ENCODE peak calls at places on chromosome 22, in five cellular contexts. B is neuronal stem cell, K is pancreas, R is heart right ventricle, P is tibial nerve. S is an unnamed sample.

GRCh38 chr22:29150701-29151100 is 55.0 kb upstream of the EMID1 start:
- DNase-seq in P (no peak), R (no peak), K (no peak), B (no peak), S (no peak)

GRCh38 chr22:35961480-35961902 is 67.1 kb downstream of the RBFOX2 start:
- DNase-seq in R (peak; percentile 87), K (no peak), B (peak; percentile 79), P (no peak), S (peak; percentile 40)

GRCh38 chr22:35914357-35914664 is 114.3 kb downstream of the RBFOX2 start:
- DNase-seq in R (no peak), K (no peak), B (no peak), P (no peak), S (no peak)

GRCh38 chr22:34761111-34761510 is 304.8 kb upstream of the ISX start:
- DNase-seq in B (no peak), P (no peak), K (no peak), R (no peak), S (no peak)

GRCh38 chr22:16965560-16965959 is 42.5 kb downstream of the GAB4 start:
- DNase-seq in B (no peak), K (no peak), R (no peak), P (no peak), S (no peak)

GRCh38 chr22:38758276-38758945 is 2.6 kb upstream of the SUN2 start:
- DNase-seq in P (no peak), B (no peak), R (no peak), K (no peak), S (no peak)

GRCh38 chr22:31926969-31927368 is 17.4 kb upstream of the YWHAH start:
- DNase-seq in R (no peak), K (no peak), P (no peak), B (no peak), S (no peak)

GRCh38 chr22:30221121-30221992 is 25.2 kb downstream of the LIF start:
- DNase-seq in P (no peak), R (no peak), K (no peak), B (no peak), S (no peak)

GRCh38 chr22:29610780-29611179 is 7.3 kb downstream of the NF2 start:
- DNase-seq in B (no peak), R (no peak), K (no peak), P (no peak), S (no peak)

GRCh38 chr22:17084554-17085276 is at the start of gene IL17RA:
- DNase-seq in K (peak; percentile 94), B (peak; percentile 75), R (peak; percentile 93), P (peak; percentile 88), S (peak; percentile 87)

GRCh38 chr22:38026130-38027111 is 30.8 kb upstream of the PICK1 start:
- DNase-seq in B (no peak), R (no peak), K (no peak), P (no peak), S (no peak)

GRCh38 chr22:32874330-32874729 is 72.8 kb downstream of the TIMP3 start:
- DNase-seq in B (no peak), P (no peak), R (no peak), K (no peak), S (no peak)

GRCh38 chr22:25388866-25389540 is 169.6 kb downstream of the CRYBB2 start:
- DNase-seq in K (no peak), P (no peak), R (no peak), B (no peak), S (no peak)

GRCh38 chr22:31173386-31174145 is 13.6 kb downstream of the RNF185 start:
- DNase-seq in K (no peak), R (no peak), B (no peak), P (no peak), S (no peak)

GRCh38 chr22:32622004-32622761 is 147.6 kb downstream of the FBXO7 start:
- DNase-seq in B (peak; percentile 83), K (no peak), R (peak; percentile 67), P (peak; percentile 73), S (peak; percentile 72)

GRCh38 chr22:30943368-30943767 is 25.2 kb downstream of the MORC2 start:
- DNase-seq in K (no peak), B (no peak), P (no peak), R (no peak), S (no peak)

GRCh38 chr22:38177926-38178604 is 3.6 kb downstream of the PLA2G6 start:
- DNase-seq in P (peak; percentile 64), R (no peak), B (peak; percentile 32), K (no peak), S (peak; percentile 71)

GRCh38 chr22:21687685-21688259 is 22.0 kb downstream of the PPIL2 start:
- DNase-seq in B (no peak), K (no peak), P (no peak), R (no peak), S (no peak)

GRCh38 chr22:39283312-39284141 is 35.9 kb downstream of the RPL3 start:
- DNase-seq in R (peak; percentile 74), B (no peak), K (no peak), P (peak; percentile 35), S (no peak)

GRCh38 chr22:17237031-17237668 is 17.9 kb upstream of the ADA2 start:
- DNase-seq in R (no peak), B (no peak), K (no peak), P (no peak), S (no peak)

GRCh38 chr22:34306361-34306760 is 386.1 kb upstream of the LARGE1 start:
- DNase-seq in B (no peak), R (no peak), P (no peak), K (no peak), S (no peak)

GRCh38 chr22:31461699-31462098 is 27.9 kb downstream of the EIF4ENIF1 start:
- DNase-seq in B (no peak), K (no peak), R (no peak), P (no peak), S (no peak)

GRCh38 chr22:30605449-30606110 is 1.4 kb upstream of the TCN2 start:
- DNase-seq in P (peak; percentile 54), B (no peak), R (peak; percentile 47), K (peak; percentile 63), S (peak; percentile 64)

GRCh38 chr22:35910013-35910860 is 118.4 kb downstream of the RBFOX2 start:
- DNase-seq in R (no peak), K (no peak), P (no peak), B (no peak), S (no peak)

GRCh38 chr22:21780259-21780658 is 44.7 kb upstream of the YPEL1 start:
- DNase-seq in P (no peak), K (no peak), R (no peak), B (no peak), S (no peak)

GRCh38 chr22:17792289-17792688 is 18.0 kb upstream of the BID start:
- DNase-seq in P (no peak), B (no peak), K (no peak), R (no peak), S (no peak)

GRCh38 chr22:30602049-30602448 is 4.9 kb upstream of the TCN2 start:
- DNase-seq in P (no peak), R (no peak), B (no peak), K (no peak), S (no peak)

GRCh38 chr22:38066381-38067027 is 9.3 kb downstream of the PICK1 start:
- DNase-seq in K (no peak), R (no peak), P (no peak), B (no peak), S (no peak)

GRCh38 chr22:38935023-38935422 is 22.4 kb upstream of the APOBEC3A start:
- DNase-seq in K (peak; percentile 93), B (no peak), R (peak; percentile 64), P (no peak), S (no peak)

GRCh38 chr22:47806894-47807293 is 1044.4 kb downstream of the TBC1D22A start:
- DNase-seq in B (no peak), K (no peak), P (no peak), R (no peak), S (no peak)

DNA sequence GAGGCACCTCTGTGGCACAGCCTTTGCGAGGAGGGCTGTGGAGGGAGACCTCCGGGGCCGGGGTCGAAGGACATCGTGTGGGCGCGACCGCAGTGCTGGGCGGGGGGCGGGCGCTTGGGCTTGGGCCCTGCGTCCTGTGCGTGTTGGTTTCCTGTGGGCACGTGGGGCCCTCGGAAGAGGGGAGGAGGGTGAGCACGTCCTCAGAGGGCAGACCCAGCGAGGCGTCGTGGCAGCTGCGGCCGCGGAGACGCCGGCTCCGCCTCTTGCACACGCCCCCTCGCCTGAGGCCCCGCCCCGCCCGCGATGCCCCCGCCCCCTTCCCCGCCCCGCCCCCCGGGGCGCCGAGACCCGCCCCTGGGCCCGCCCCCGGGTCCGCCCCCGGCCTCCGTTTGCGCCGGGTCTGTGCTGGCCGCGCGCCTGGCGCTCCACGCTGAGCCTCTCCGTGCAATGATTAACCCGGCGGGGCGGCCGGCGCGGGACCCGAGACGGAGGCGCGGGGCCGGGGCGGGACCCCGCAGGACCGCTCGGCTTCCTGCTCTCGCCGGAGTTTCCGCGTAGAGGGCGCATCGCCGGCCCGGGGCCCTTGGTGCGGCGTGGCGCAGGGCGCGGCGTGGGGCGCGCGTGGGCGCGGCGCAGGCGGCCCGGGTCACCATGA is at the start of gene PRR5:
- DNase-seq in R (peak; percentile 68), P (peak; percentile 49), B (peak; percentile 61), K (peak; percentile 86), S (peak; percentile 66)
- H3K4me3 ChIP-seq in R (peak within 1 kb of the TSS; percentile 59), P (peak within 1 kb of the TSS; percentile 36), B (peak within 1 kb of the TSS; percentile 39), K (peak within 1 kb of the TSS; percentile 72), S (peak within 1 kb of the TSS; percentile 60)

GRCh38 chr22:42711895-42712837 is 8.5 kb downstream of the A4GALT start:
- DNase-seq in P (no peak), R (no peak), K (no peak), B (no peak), S (no peak)
- H3K4me1 ChIP-seq in P (no peaks in the 10 kb centered on the region), R (peaks cover 38% of the 10 kb centered on the region), K (peaks cover 6% of the 10 kb centered on the region), B (no peaks in the 10 kb centered on the region), S (peaks cover 14% of the 10 kb centered on the region)

GRCh38 chr22:46250035-46250782 is at the start of gene CDPF1:
- DNase-seq in B (peak; percentile 75), P (peak; percentile 79), K (peak; percentile 91), R (peak; percentile 93), S (peak; percentile 91)
- H3K27me3 ChIP-seq in B (peaks cover 2% of the 10 kb centered on the region), P (no peaks in the 10 kb centered on the region), K (no peaks in the 10 kb centered on the region), R (no peaks in the 10 kb centered on the region), S (no peaks in the 10 kb centered on the region)

GRCh38 chr22:40743740-40744139 is 64.5 kb downstream of the MCHR1 start:
- DNase-seq in K (no peak), P (no peak), B (no peak), R (no peak), S (no peak)
- H3K4me3 ChIP-seq in K (no peak overlapping the region), P (no peak overlapping the region), B (no peak overlapping the region), R (no peak overlapping the region), S (no peak overlapping the region)

GRCh38 chr22:24161909-24162308 is 19.4 kb upstream of the SUSD2 start:
- DNase-seq in P (no peak), R (no peak), K (peak; percentile 67), B (no peak), S (no peak)

GRCh38 chr22:24161485-24161884 is 19.8 kb upstream of the SUSD2 start:
- DNase-seq in K (no peak), R (no peak), P (no peak), B (no peak), S (no peak)

GRCh38 chr22:24159650-24160049 is 21.6 kb upstream of the SUSD2 start:
- DNase-seq in R (no peak), K (no peak), P (no peak), B (no peak), S (no peak)

GRCh38 chr22:24162377-24162927 is 18.8 kb upstream of the SUSD2 start:
- DNase-seq in R (no peak), P (no peak), K (no peak), B (no peak), S (no peak)

DNA sequence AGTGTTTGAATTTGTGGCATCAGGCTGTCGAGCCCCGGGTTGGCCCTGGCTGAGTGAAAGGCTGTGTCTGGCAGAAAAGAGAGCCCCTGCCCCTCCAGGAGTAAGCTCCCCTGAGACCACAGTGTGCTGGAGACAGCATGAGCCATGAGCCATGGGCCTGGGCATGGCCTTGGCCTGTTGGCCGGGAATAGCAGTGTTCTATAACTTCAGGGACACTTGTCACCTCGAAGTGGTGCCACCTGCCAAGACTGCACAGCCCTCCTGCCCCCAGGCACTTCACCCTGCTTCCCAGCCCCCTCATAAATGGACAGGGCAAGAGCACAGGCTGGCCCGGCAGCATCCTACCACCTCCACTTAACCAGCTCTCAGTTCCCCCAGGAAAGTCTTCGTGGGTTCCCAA is 20.7 kb upstream of the SUSD2 start:
- DNase-seq in R (no peak), P (no peak), B (no peak), K (no peak), S (no peak)
- H3K4me1 ChIP-seq in R (peaks cover 63% of the 10 kb centered on the region), P (no peaks in the 10 kb centered on the region), B (peaks cover 11% of the 10 kb centered on the region), K (peaks cover 1% of the 10 kb centered on the region), S (peaks cover 19% of the 10 kb centered on the region)